ENCODE peak calls at places on chromosomes 13 and 19, in ten cellular contexts. One of them, this sample, is unnamed.

GRCh38 chr13:38693641-38694040 is 6.8 kb downstream of the FREM2 start:
- DNase-seq in psoas muscle: no peak
- DNase-seq in heart right ventricle: no peak
- DNase-seq in coronary artery: no peak
- DNase-seq in AG04450: no peak
- DNase-seq in stomach: peak; percentile 38
- DNase-seq in thoracic aorta: no peak
- DNase-seq in astrocyte: no peak
- DNase-seq in tibial artery: no peak
- DNase-seq in GM23338: no peak
- DNase-seq in this sample: no peak

GRCh38 chr13:21043898-21044297 is 17.5 kb downstream of the LATS2 start:
- DNase-seq in psoas muscle: no peak
- DNase-seq in heart right ventricle: no peak
- DNase-seq in coronary artery: no peak
- DNase-seq in AG04450: peak; percentile 89
- DNase-seq in stomach: no peak
- DNase-seq in thoracic aorta: no peak
- DNase-seq in astrocyte: peak; percentile 86
- DNase-seq in tibial artery: no peak
- DNase-seq in GM23338: no peak
- DNase-seq in this sample: no peak

GRCh38 chr13:24716446-24716845 is 36.2 kb downstream of the ATP12A start:
- DNase-seq in psoas muscle: peak; percentile 15
- DNase-seq in heart right ventricle: no peak
- DNase-seq in coronary artery: no peak
- DNase-seq in AG04450: no peak
- DNase-seq in stomach: no peak
- DNase-seq in thoracic aorta: no peak
- DNase-seq in astrocyte: no peak
- DNase-seq in tibial artery: no peak
- DNase-seq in GM23338: peak; percentile 46
- DNase-seq in this sample: no peak

GRCh38 chr13:113113846-113114271 is 8.3 kb downstream of the F7 start:
- DNase-seq in psoas muscle: no peak
- DNase-seq in heart right ventricle: no peak
- DNase-seq in coronary artery: peak; percentile 41
- DNase-seq in AG04450: no peak
- DNase-seq in stomach: no peak
- DNase-seq in thoracic aorta: no peak
- DNase-seq in astrocyte: no peak
- DNase-seq in tibial artery: peak; percentile 13
- DNase-seq in GM23338: no peak
- DNase-seq in this sample: no peak

GRCh38 chr13:101529419-101529818 is 76.9 kb downstream of the ITGBL1 start:
- DNase-seq in psoas muscle: no peak
- DNase-seq in heart right ventricle: no peak
- DNase-seq in coronary artery: no peak
- DNase-seq in AG04450: peak; percentile 39
- DNase-seq in stomach: no peak
- DNase-seq in thoracic aorta: no peak
- DNase-seq in astrocyte: peak; percentile 91
- DNase-seq in tibial artery: peak; percentile 81
- DNase-seq in GM23338: no peak
- DNase-seq in this sample: no peak

GRCh38 chr13:38980628-38981078 is 10.0 kb downstream of the STOML3 start:
- DNase-seq in psoas muscle: no peak
- DNase-seq in heart right ventricle: no peak
- DNase-seq in coronary artery: no peak
- DNase-seq in AG04450: no peak
- DNase-seq in stomach: no peak
- DNase-seq in thoracic aorta: no peak
- DNase-seq in astrocyte: no peak
- DNase-seq in tibial artery: no peak
- DNase-seq in GM23338: no peak
- DNase-seq in this sample: no peak

GRCh38 chr19:6773323-6773931 is 919 bp downstream of the VAV1 start:
- DNase-seq in psoas muscle: peak; percentile 60
- DNase-seq in heart right ventricle: peak; percentile 38
- DNase-seq in coronary artery: no peak
- DNase-seq in AG04450: no peak
- DNase-seq in stomach: peak; percentile 40
- DNase-seq in thoracic aorta: no peak
- DNase-seq in astrocyte: no peak
- DNase-seq in tibial artery: peak; percentile 31
- DNase-seq in GM23338: peak; percentile 46
- DNase-seq in this sample: no peak

GRCh38 chr13:110680852-110681251 is 25.1 kb downstream of the CARS2 start:
- DNase-seq in psoas muscle: no peak
- DNase-seq in heart right ventricle: no peak
- DNase-seq in coronary artery: no peak
- DNase-seq in AG04450: no peak
- DNase-seq in stomach: no peak
- DNase-seq in thoracic aorta: no peak
- DNase-seq in astrocyte: no peak
- DNase-seq in tibial artery: no peak
- DNase-seq in GM23338: peak; percentile 80
- DNase-seq in this sample: no peak

GRCh38 chr19:46495789-46496099 is at the start of gene PNMA8B:
- DNase-seq in psoas muscle: peak; percentile 78
- DNase-seq in heart right ventricle: peak; percentile 72
- DNase-seq in coronary artery: no peak
- DNase-seq in AG04450: no peak
- DNase-seq in stomach: no peak
- DNase-seq in thoracic aorta: no peak
- DNase-seq in astrocyte: no peak
- DNase-seq in tibial artery: no peak
- DNase-seq in GM23338: peak; percentile 98
- DNase-seq in this sample: peak; percentile 86

GRCh38 chr19:34436716-34437115 is 8.5 kb downstream of the UBA2 start:
- DNase-seq in psoas muscle: no peak
- DNase-seq in heart right ventricle: no peak
- DNase-seq in coronary artery: no peak
- DNase-seq in AG04450: no peak
- DNase-seq in stomach: no peak
- DNase-seq in thoracic aorta: no peak
- DNase-seq in astrocyte: peak; percentile 40
- DNase-seq in tibial artery: no peak
- DNase-seq in GM23338: no peak
- DNase-seq in this sample: no peak

GRCh38 chr19:2330632-2331284 is 2.3 kb downstream of the SPPL2B start:
- DNase-seq in psoas muscle: peak; percentile 88
- DNase-seq in heart right ventricle: no peak
- DNase-seq in coronary artery: no peak
- DNase-seq in AG04450: no peak
- DNase-seq in stomach: peak; percentile 74
- DNase-seq in thoracic aorta: no peak
- DNase-seq in astrocyte: no peak
- DNase-seq in tibial artery: no peak
- DNase-seq in GM23338: no peak
- DNase-seq in this sample: no peak

GRCh38 chr19:43464089-43464775 is 1.2 kb downstream of the LYPD3 start:
- DNase-seq in psoas muscle: peak; percentile 81
- DNase-seq in heart right ventricle: peak; percentile 80
- DNase-seq in coronary artery: no peak
- DNase-seq in AG04450: no peak
- DNase-seq in stomach: peak; percentile 74
- DNase-seq in thoracic aorta: peak; percentile 48
- DNase-seq in astrocyte: no peak
- DNase-seq in tibial artery: peak; percentile 83
- DNase-seq in GM23338: no peak
- DNase-seq in this sample: peak; percentile 83

GRCh38 chr13:109135018-109135417 is 505.6 kb downstream of the MYO16 start:
- DNase-seq in psoas muscle: no peak
- DNase-seq in heart right ventricle: no peak
- DNase-seq in coronary artery: no peak
- DNase-seq in AG04450: no peak
- DNase-seq in stomach: no peak
- DNase-seq in thoracic aorta: no peak
- DNase-seq in astrocyte: no peak
- DNase-seq in tibial artery: no peak
- DNase-seq in GM23338: no peak
- DNase-seq in this sample: no peak

GRCh38 chr13:114275309-114275708 is 6.1 kb upstream of the UPF3A start:
- DNase-seq in psoas muscle: no peak
- DNase-seq in heart right ventricle: no peak
- DNase-seq in coronary artery: no peak
- DNase-seq in AG04450: no peak
- DNase-seq in stomach: no peak
- DNase-seq in thoracic aorta: no peak
- DNase-seq in astrocyte: no peak
- DNase-seq in tibial artery: peak; percentile 35
- DNase-seq in GM23338: no peak
- DNase-seq in this sample: no peak

DNA sequence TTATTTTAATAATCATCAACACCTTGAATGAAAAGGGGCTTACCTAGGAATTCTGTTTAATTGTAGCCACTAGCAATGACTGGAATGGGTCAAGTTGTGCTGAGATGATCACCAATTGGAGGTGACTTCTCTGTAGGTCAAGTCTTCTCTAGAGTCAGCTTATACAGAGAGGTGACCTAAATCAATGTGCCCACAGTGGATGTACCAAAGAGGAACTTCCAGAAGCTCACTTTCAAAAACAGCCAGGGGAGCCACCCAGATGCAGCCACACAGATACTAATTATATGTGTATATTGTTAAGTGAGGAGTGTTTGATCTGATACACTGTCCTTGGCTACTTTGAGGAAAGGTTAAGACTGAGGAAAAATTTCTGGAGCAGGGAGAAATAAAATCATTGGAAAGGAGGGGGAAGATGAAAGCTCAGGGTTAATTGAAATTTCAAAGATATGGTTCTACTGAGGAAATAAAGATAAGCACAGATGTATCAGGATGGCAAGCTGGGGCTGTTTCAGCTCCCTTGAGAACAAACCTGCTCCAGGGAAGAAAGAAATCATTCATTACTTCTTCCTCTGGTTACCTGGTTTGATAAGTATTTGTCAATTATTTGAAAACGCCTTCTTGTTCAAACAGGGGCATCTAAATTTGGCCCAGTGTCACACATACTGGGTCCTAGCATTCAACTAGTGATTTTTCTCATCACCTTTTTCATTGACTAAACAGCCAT is 5.1 kb downstream of the GPR183 start:
- DNase-seq in psoas muscle: no peak
- DNase-seq in heart right ventricle: no peak
- DNase-seq in coronary artery: no peak
- DNase-seq in AG04450: no peak
- DNase-seq in stomach: no peak
- DNase-seq in thoracic aorta: no peak
- DNase-seq in astrocyte: no peak
- DNase-seq in tibial artery: no peak
- DNase-seq in GM23338: no peak
- DNase-seq in this sample: no peak
- H3K27ac ChIP-seq in psoas muscle: no peak overlapping the region
- H3K27ac ChIP-seq in heart right ventricle: no peak overlapping the region
- H3K27ac ChIP-seq in coronary artery: no peak overlapping the region
- H3K27ac ChIP-seq in AG04450: no peak overlapping the region
- H3K27ac ChIP-seq in stomach: peak overlapping the region; percentile 65
- H3K27ac ChIP-seq in thoracic aorta: no peak overlapping the region
- H3K27ac ChIP-seq in astrocyte: no peak overlapping the region
- H3K27ac ChIP-seq in tibial artery: no peak overlapping the region
- H3K27ac ChIP-seq in GM23338: no peak overlapping the region
- H3K27ac ChIP-seq in this sample: no peak overlapping the region

DNA sequence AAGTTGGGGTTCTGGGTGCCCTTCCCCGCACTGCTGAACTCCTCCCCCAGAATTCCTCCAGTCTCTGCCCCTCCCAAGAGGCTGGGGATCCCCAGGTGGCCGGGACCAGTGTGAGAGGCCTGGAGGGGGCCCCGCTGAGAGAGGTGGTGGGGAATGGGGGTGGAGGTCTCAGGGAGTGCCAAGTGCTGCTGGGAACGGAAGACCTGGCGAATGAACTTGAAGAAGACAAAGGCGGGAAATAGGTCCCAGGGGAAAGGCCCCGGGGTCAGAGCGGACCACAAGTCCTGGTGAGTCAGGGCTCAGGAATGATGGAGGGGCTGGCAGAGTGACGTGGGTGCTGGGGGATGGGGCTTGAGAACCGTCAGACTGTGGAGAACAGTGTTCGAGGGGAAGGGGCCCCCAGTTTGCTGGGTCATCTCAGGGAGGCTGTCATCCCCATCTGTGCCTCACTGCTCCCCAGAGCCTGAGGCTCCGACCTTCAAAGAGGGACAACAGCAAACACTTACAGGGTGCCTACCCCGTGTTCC is 15.8 kb upstream of the SEMA6B start:
- DNase-seq in psoas muscle: peak; percentile 79
- DNase-seq in heart right ventricle: peak; percentile 70
- DNase-seq in coronary artery: no peak
- DNase-seq in AG04450: peak; percentile 76
- DNase-seq in stomach: no peak
- DNase-seq in thoracic aorta: no peak
- DNase-seq in astrocyte: peak; percentile 78
- DNase-seq in tibial artery: peak; percentile 28
- DNase-seq in GM23338: peak; percentile 95
- DNase-seq in this sample: peak; percentile 35
- H3K27ac ChIP-seq in psoas muscle: peak overlapping the region; percentile 69
- H3K27ac ChIP-seq in heart right ventricle: peak overlapping the region; percentile 90
- H3K27ac ChIP-seq in coronary artery: peak overlapping the region; percentile 70
- H3K27ac ChIP-seq in AG04450: peak overlapping the region; percentile 61
- H3K27ac ChIP-seq in stomach: peak overlapping the region; percentile 76
- H3K27ac ChIP-seq in thoracic aorta: no peak overlapping the region
- H3K27ac ChIP-seq in astrocyte: peak overlapping the region; percentile 69
- H3K27ac ChIP-seq in tibial artery: no peak overlapping the region
- H3K27ac ChIP-seq in GM23338: peak overlapping the region; percentile 94
- H3K27ac ChIP-seq in this sample: peak overlapping the region; percentile 36

DNA sequence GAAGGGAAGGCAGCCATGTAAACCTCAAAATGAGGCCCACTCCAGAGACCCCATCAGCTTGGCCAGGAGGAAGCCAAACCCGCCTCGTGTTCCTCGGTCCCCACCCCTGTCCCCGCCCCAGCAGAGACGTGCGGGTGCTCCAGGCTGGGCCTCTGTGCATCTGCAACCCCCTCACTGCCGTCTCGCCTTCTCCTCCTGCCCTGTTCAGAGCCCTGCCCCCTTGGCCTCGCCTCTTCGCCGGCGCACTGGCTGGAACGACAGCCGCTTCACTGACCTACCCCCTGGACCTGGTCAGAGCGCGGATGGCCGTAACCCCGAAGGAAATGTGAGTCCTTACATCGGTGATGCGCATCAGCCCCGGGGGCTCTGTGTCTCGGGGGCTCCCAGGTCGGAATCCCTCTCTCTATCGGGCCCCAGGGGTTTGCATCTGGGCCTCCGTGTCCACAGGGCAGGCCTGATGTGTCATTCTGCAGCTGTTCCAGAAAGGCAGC is 32.2 kb downstream of the TMEM161A start:
- DNase-seq in psoas muscle: no peak
- DNase-seq in heart right ventricle: no peak
- DNase-seq in coronary artery: peak; percentile 69
- DNase-seq in AG04450: no peak
- DNase-seq in stomach: no peak
- DNase-seq in thoracic aorta: no peak
- DNase-seq in astrocyte: no peak
- DNase-seq in tibial artery: no peak
- DNase-seq in GM23338: peak; percentile 73
- DNase-seq in this sample: no peak
- H3K27ac ChIP-seq in psoas muscle: no peak overlapping the region
- H3K27ac ChIP-seq in heart right ventricle: no peak overlapping the region
- H3K27ac ChIP-seq in coronary artery: no peak overlapping the region
- H3K27ac ChIP-seq in AG04450: no peak overlapping the region
- H3K27ac ChIP-seq in stomach: peak overlapping the region; percentile 11
- H3K27ac ChIP-seq in thoracic aorta: no peak overlapping the region
- H3K27ac ChIP-seq in astrocyte: no peak overlapping the region
- H3K27ac ChIP-seq in tibial artery: no peak overlapping the region
- H3K27ac ChIP-seq in GM23338: peak overlapping the region; percentile 93
- H3K27ac ChIP-seq in this sample: no peak overlapping the region

GRCh38 chr13:43128504-43128929 is 105.1 kb downstream of the DNAJC15 start:
- DNase-seq in psoas muscle: peak; percentile 53
- DNase-seq in heart right ventricle: peak; percentile 24
- DNase-seq in coronary artery: no peak
- DNase-seq in AG04450: no peak
- DNase-seq in stomach: no peak
- DNase-seq in thoracic aorta: no peak
- DNase-seq in astrocyte: no peak
- DNase-seq in tibial artery: peak; percentile 40
- DNase-seq in GM23338: no peak
- DNase-seq in this sample: no peak
- H3K27ac ChIP-seq in psoas muscle: no peak overlapping the region
- H3K27ac ChIP-seq in heart right ventricle: peak overlapping the region; percentile 70
- H3K27ac ChIP-seq in coronary artery: no peak overlapping the region
- H3K27ac ChIP-seq in AG04450: no peak overlapping the region
- H3K27ac ChIP-seq in stomach: no peak overlapping the region
- H3K27ac ChIP-seq in thoracic aorta: no peak overlapping the region
- H3K27ac ChIP-seq in astrocyte: no peak overlapping the region
- H3K27ac ChIP-seq in tibial artery: no peak overlapping the region
- H3K27ac ChIP-seq in GM23338: no peak overlapping the region
- H3K27ac ChIP-seq in this sample: no peak overlapping the region